ENCODE peak calls at places on chromosomes 1 and 21, in nine cellular contexts. One of them, this sample, is unnamed.

GRCh38 chr21:33364830-33365229 is 38.4 kb upstream of the IFNGR2 start:
- DNase-seq in left ventricle myocardium inferior: no peak
- DNase-seq in left cardiac atrium: no peak
- DNase-seq in COR-L47: no peak
- DNase-seq in central memory CD4-positive, alpha-beta T cell: no peak
- DNase-seq in activated gamma-delta T cell treated with anti-CD3 and anti-CD28 coated beads, Interleukin-2, amount 50 U/mL, for 16 hours: no peak
- DNase-seq in sigmoid colon: no peak
- DNase-seq in cardiac septum: no peak
- DNase-seq in H9: no peak
- DNase-seq in this sample: no peak

GRCh38 chr1:112390775-112391602 is 5.0 kb upstream of the CTTNBP2NL start:
- DNase-seq in left ventricle myocardium inferior: peak; percentile 85
- DNase-seq in COR-L47: peak; percentile 93
- DNase-seq in central memory CD4-positive, alpha-beta T cell: peak; percentile 69
- DNase-seq in left cardiac atrium: peak; percentile 89
- DNase-seq in activated gamma-delta T cell treated with anti-CD3 and anti-CD28 coated beads, Interleukin-2, amount 50 U/mL, for 16 hours: peak; percentile 65
- DNase-seq in H9: peak; percentile 92
- DNase-seq in sigmoid colon: peak; percentile 96
- DNase-seq in cardiac septum: peak; percentile 92
- DNase-seq in this sample: peak; percentile 95

GRCh38 chr1:66181999-66182398 is 352.0 kb upstream of the SGIP1 start:
- DNase-seq in sigmoid colon: no peak
- DNase-seq in left ventricle myocardium inferior: no peak
- DNase-seq in cardiac septum: no peak
- DNase-seq in activated gamma-delta T cell treated with anti-CD3 and anti-CD28 coated beads, Interleukin-2, amount 50 U/mL, for 16 hours: no peak
- DNase-seq in COR-L47: no peak
- DNase-seq in central memory CD4-positive, alpha-beta T cell: no peak
- DNase-seq in H9: no peak
- DNase-seq in left cardiac atrium: no peak
- DNase-seq in this sample: no peak

GRCh38 chr1:173161510-173162221 is 45.5 kb downstream of the TNFSF4 start:
- DNase-seq in H9: no peak
- DNase-seq in cardiac septum: no peak
- DNase-seq in central memory CD4-positive, alpha-beta T cell: no peak
- DNase-seq in activated gamma-delta T cell treated with anti-CD3 and anti-CD28 coated beads, Interleukin-2, amount 50 U/mL, for 16 hours: no peak
- DNase-seq in sigmoid colon: no peak
- DNase-seq in left ventricle myocardium inferior: no peak
- DNase-seq in COR-L47: no peak
- DNase-seq in left cardiac atrium: no peak
- DNase-seq in this sample: peak; percentile 82

GRCh38 chr1:206513312-206514111 is 6.2 kb downstream of the RASSF5 start:
- DNase-seq in central memory CD4-positive, alpha-beta T cell: no peak
- DNase-seq in left cardiac atrium: peak; percentile 79
- DNase-seq in COR-L47: no peak
- DNase-seq in activated gamma-delta T cell treated with anti-CD3 and anti-CD28 coated beads, Interleukin-2, amount 50 U/mL, for 16 hours: no peak
- DNase-seq in sigmoid colon: peak; percentile 90
- DNase-seq in left ventricle myocardium inferior: peak; percentile 70
- DNase-seq in H9: no peak
- DNase-seq in cardiac septum: no peak
- DNase-seq in this sample: peak; percentile 86

GRCh38 chr1:29120955-29121485 is 2.7 kb downstream of the TMEM200B start:
- DNase-seq in cardiac septum: no peak
- DNase-seq in H9: peak; percentile 85
- DNase-seq in central memory CD4-positive, alpha-beta T cell: peak; percentile 66
- DNase-seq in sigmoid colon: peak; percentile 83
- DNase-seq in COR-L47: peak; percentile 55
- DNase-seq in left cardiac atrium: peak; percentile 53
- DNase-seq in left ventricle myocardium inferior: peak; percentile 20
- DNase-seq in activated gamma-delta T cell treated with anti-CD3 and anti-CD28 coated beads, Interleukin-2, amount 50 U/mL, for 16 hours: peak; percentile 53
- DNase-seq in this sample: peak; percentile 38

GRCh38 chr1:99445486-99445885 is 181.2 kb downstream of the PLPPR4 start:
- DNase-seq in sigmoid colon: no peak
- DNase-seq in activated gamma-delta T cell treated with anti-CD3 and anti-CD28 coated beads, Interleukin-2, amount 50 U/mL, for 16 hours: no peak
- DNase-seq in left cardiac atrium: no peak
- DNase-seq in cardiac septum: no peak
- DNase-seq in H9: no peak
- DNase-seq in COR-L47: no peak
- DNase-seq in left ventricle myocardium inferior: no peak
- DNase-seq in central memory CD4-positive, alpha-beta T cell: no peak
- DNase-seq in this sample: peak; percentile 4

GRCh38 chr21:17416139-17416538 is 96.7 kb upstream of the CXADR start:
- DNase-seq in left ventricle myocardium inferior: no peak
- DNase-seq in COR-L47: no peak
- DNase-seq in cardiac septum: no peak
- DNase-seq in central memory CD4-positive, alpha-beta T cell: no peak
- DNase-seq in left cardiac atrium: no peak
- DNase-seq in sigmoid colon: no peak
- DNase-seq in H9: no peak
- DNase-seq in activated gamma-delta T cell treated with anti-CD3 and anti-CD28 coated beads, Interleukin-2, amount 50 U/mL, for 16 hours: no peak
- DNase-seq in this sample: peak; percentile 9

This sample was measured in astrocyte of the spinal cord.